ENCODE peak calls at places on chromosome 2, in nine cellular contexts. U is BE2C; L is spleen; G is GM20000; W is breast epithelium; M is lung; K is fibroblast of lung; O is activated CD8-positive, alpha-beta T cell treated with anti-CD3 and anti-CD28 coated beads for 36 hours; P is GM12878. I is an unnamed sample.

GRCh38 chr2:6913415-6914157 is 3.6 kb upstream of the RNF144A start:
- DNase-seq in G (no peak), K (no peak), M (no peak), W (no peak), L (no peak), P (no peak), U (no peak), O (peak; percentile 77), I (no peak)

GRCh38 chr2:168920504-168921157 is 19.5 kb downstream of the G6PC2 start:
- DNase-seq in W (no peak), K (peak; percentile 7), P (no peak), G (peak; percentile 37), O (no peak), U (no peak), L (no peak), M (no peak), I (no peak)

GRCh38 chr2:212975333-212975732 is 176.1 kb downstream of the IKZF2 start:
- DNase-seq in K (no peak), G (no peak), M (no peak), U (no peak), O (no peak), L (no peak), W (no peak), P (no peak), I (no peak)

GRCh38 chr2:225895126-225895525 is 495.6 kb downstream of the NYAP2 start:
- DNase-seq in G (no peak), K (peak; percentile 46), P (no peak), L (no peak), O (no peak), M (no peak), U (no peak), W (no peak), I (no peak)

GRCh38 chr2:168348076-168348475 is 100.7 kb upstream of the STK39 start:
- DNase-seq in L (no peak), K (peak; percentile 35), U (peak; percentile 63), O (peak; percentile 27), G (peak; percentile 24), M (no peak), W (no peak), P (no peak), I (peak; percentile 67)

GRCh38 chr2:239154971-239155805 is 245.6 kb downstream of the HDAC4 start:
- DNase-seq in O (no peak), M (no peak), K (no peak), P (no peak), U (no peak), L (peak; percentile 64), W (no peak), G (no peak), I (peak; percentile 8)

GRCh38 chr2:149743842-149744468 is 156.4 kb upstream of the MMADHC start:
- DNase-seq in O (no peak), W (no peak), M (no peak), U (peak; percentile 9), K (peak; percentile 96), P (no peak), L (no peak), G (no peak), I (no peak)

GRCh38 chr2:162090109-162090508 is 16.1 kb upstream of the DPP4 start:
- DNase-seq in G (no peak), O (no peak), W (no peak), U (no peak), K (peak; percentile 55), P (no peak), L (no peak), M (no peak), I (no peak)

GRCh38 chr2:205879362-205879761 is 197.1 kb downstream of the NRP2 start:
- DNase-seq in U (no peak), O (no peak), L (no peak), G (no peak), W (no peak), P (no peak), M (no peak), K (peak; percentile 16), I (no peak)

GRCh38 chr2:164692114-164692513 is 70.8 kb upstream of the GRB14 start:
- DNase-seq in L (no peak), G (no peak), P (no peak), O (no peak), M (no peak), W (no peak), K (peak; percentile 50), U (no peak), I (no peak)

GRCh38 chr2:36446258-36446657 is 90.7 kb downstream of the CRIM1 start:
- DNase-seq in M (no peak), P (no peak), O (no peak), K (no peak), L (no peak), G (no peak), W (no peak), U (no peak), I (no peak)

DNA sequence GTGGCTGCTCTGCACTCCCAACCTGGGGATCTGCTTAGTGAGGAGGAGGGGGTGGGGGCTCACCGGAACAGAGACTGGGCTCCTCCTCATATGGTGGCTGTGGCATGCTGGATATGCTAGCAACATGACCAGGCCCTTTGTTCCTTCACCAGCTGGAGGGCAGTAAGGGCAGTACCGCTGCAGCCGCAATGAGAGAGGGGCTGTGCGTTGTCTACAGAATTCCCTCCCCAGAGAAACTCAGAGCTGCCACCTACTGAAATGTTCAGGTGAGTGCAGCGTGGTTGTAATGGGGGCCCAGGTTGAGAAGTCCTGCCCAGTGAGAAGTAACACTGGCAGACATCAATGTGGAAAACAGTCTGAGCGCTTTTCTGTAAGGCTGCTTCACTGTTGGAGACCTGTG is 1211.9 kb upstream of the NXPH2 start:
- DNase-seq in U (no peak), W (no peak), L (peak; percentile 42), G (no peak), O (no peak), M (no peak), K (no peak), P (no peak), I (no peak)
- TF ChIP-seq CTCF in U (peak; percentile 18), W (no peak), L (no peak), G (no peak), O (no peak), M (no peak), K (no peak), P (no peak), I (no peak)

GRCh38 chr2:74578476-74578875 is 24.0 kb downstream of the DOK1 start:
- DNase-seq in L (no peak), U (no peak), K (no peak), O (no peak), G (no peak), W (no peak), M (no peak), P (no peak), I (no peak)

GRCh38 chr2:74577448-74577847 is 22.9 kb downstream of the DOK1 start:
- DNase-seq in U (no peak), G (no peak), K (no peak), P (no peak), M (no peak), O (peak; percentile 21), L (no peak), W (no peak), I (no peak)

GRCh38 chr2:74584088-74584645 is 29.6 kb downstream of the DOK1 start:
- DNase-seq in M (no peak), P (peak; percentile 53), L (no peak), U (no peak), W (no peak), K (peak; percentile 63), G (peak; percentile 46), O (no peak), I (no peak)

GRCh38 chr2:74583504-74583903 is 29.0 kb downstream of the DOK1 start:
- DNase-seq in M (no peak), K (peak; percentile 75), P (no peak), G (no peak), L (no peak), U (no peak), O (no peak), W (no peak), I (no peak)

DNA sequence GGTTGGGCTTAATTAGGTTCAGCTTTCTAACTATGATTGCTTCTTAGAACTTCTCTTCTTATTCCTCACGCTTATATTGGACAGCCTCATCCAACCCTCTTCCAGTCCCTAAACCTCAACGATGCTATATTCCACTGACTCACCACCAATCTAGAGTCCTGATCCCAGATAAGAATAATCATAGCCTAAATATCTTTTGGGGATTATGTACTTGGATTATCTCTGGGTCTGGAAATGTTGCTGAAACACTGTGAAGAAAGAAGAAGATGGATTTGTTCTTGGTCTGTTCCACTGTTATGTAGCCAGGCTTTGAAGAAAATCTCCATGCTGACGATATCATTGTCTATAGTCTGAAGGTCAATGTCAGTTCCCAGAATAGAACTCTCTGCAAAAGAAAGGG is 26.9 kb downstream of the DOK1 start:
- DNase-seq in M (no peak), W (no peak), O (no peak), L (no peak), P (no peak), G (no peak), K (no peak), U (no peak), I (no peak)
- TF ChIP-seq CTCF in M (no peak), W (no peak), O (no peak), L (no peak), P (no peak), G (no peak), K (no peak), U (no peak), I (no peak)

DNA sequence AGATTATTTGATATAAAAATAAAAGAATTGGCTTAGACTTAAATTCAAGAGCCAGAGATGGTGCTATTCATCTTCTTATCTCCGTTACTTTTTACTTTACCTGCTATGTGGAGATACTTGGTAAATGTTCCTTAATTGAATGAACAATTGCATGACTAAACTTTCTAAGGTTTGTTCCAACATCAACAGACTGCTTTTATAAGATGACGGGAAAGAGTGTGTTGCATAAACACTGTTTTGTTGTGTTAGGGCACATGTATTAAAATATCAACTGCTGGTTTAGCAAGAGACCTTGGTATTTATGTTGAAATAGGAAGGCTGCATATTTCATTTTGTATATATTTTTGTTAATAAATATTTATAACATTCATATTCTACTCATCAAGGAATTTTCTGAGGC is 10.5 kb upstream of the NFE2L2 start:
- DNase-seq in K (peak; percentile 87), L (no peak), G (no peak), U (no peak), O (no peak), P (no peak), W (no peak), M (no peak), I (no peak)
- TF ChIP-seq CTCF in K (no peak), L (no peak), G (no peak), U (no peak), O (no peak), P (no peak), W (no peak), M (no peak), I (no peak)

GRCh38 chr2:20615466-20616241 is 35.2 kb downstream of the HS1BP3 start:
- DNase-seq in K (no peak), L (peak; percentile 55), P (no peak), O (no peak), M (no peak), G (no peak), W (no peak), U (peak; percentile 4), I (peak; percentile 4)

GRCh38 chr2:20616341-20616871 is 34.5 kb downstream of the HS1BP3 start:
- DNase-seq in G (no peak), W (no peak), U (peak; percentile 6), M (no peak), P (no peak), O (no peak), L (peak; percentile 53), K (no peak), I (peak; percentile 4)

GRCh38 chr2:20613342-20613916 is 37.5 kb downstream of the HS1BP3 start:
- DNase-seq in L (peak; percentile 78), P (no peak), M (no peak), U (no peak), W (no peak), O (no peak), G (no peak), K (no peak), I (peak; percentile 9)

GRCh38 chr2:20614201-20615045 is 36.5 kb downstream of the HS1BP3 start:
- DNase-seq in M (no peak), G (no peak), O (no peak), W (peak; percentile 70), P (no peak), L (peak; percentile 66), K (peak; percentile 45), U (peak; percentile 2), I (peak; percentile 14)

GRCh38 chr2:20615046-20615465 is 35.8 kb downstream of the HS1BP3 start:
- DNase-seq in O (no peak), M (no peak), K (no peak), P (no peak), L (peak; percentile 61), G (no peak), W (no peak), U (peak; percentile 3), I (peak; percentile 8)
- TF ChIP-seq CTCF in O (no peak), M (no peak), K (no peak), P (no peak), L (no peak), G (no peak), W (no peak), U (no peak), I (no peak)